ENCODE peak calls at places on chromosome X, in eight cellular contexts. T is esophagus squamous epithelium; Y is lower lobe of right lung; I is testis; H is tibial nerve; V is left ventricle myocardium inferior; B is uterus; J is CD8-positive, alpha-beta T cell. Q is an unnamed sample.

GRCh38 chrX:74505437-74505836 is 84.1 kb downstream of the SLC16A2 start:
- DNase-seq in T (no peak), J (no peak), I (no peak), H (no peak), B (no peak), V (no peak), Y (no peak), Q (no peak)

GRCh38 chrX:50613846-50614245 is 143.2 kb upstream of the DGKK start:
- DNase-seq in T (no peak), J (no peak), B (no peak), V (no peak), Y (no peak), H (no peak), I (no peak), Q (no peak)

GRCh38 chrX:111877681-111878080 is 1.7 kb downstream of the TRPC5OS start:
- DNase-seq in B (no peak), I (no peak), H (no peak), J (no peak), Y (no peak), V (no peak), T (no peak), Q (no peak)

GRCh38 chrX:148609766-148610698 is 109.6 kb downstream of the AFF2 start:
- DNase-seq in J (no peak), T (no peak), Y (no peak), I (no peak), B (no peak), H (no peak), V (no peak), Q (no peak)

GRCh38 chrX:17075004-17075403 is 128.5 kb downstream of the REPS2 start:
- DNase-seq in H (no peak), I (no peak), B (no peak), V (no peak), J (no peak), Y (no peak), T (no peak), Q (no peak)

GRCh38 chrX:130120746-130121504 is 10.6 kb upstream of the ELF4 start:
- DNase-seq in B (peak; percentile 78), T (no peak), H (peak; percentile 52), Y (peak; percentile 77), J (peak; percentile 51), I (peak; percentile 78), V (peak; percentile 69), Q (peak; percentile 77)

GRCh38 chrX:112901821-112902732 is 61.4 kb upstream of the AMOT start:
- DNase-seq in V (no peak), J (no peak), I (no peak), T (no peak), Y (no peak), H (no peak), B (no peak), Q (no peak)

GRCh38 chrX:66408507-66408906 is 230.4 kb downstream of the EDA2R start:
- DNase-seq in H (no peak), B (no peak), T (no peak), J (no peak), V (no peak), Y (no peak), I (no peak), Q (no peak)

GRCh38 chrX:45134303-45134702 is 66.4 kb downstream of the DIPK2B start:
- DNase-seq in H (no peak), Y (no peak), V (peak; percentile 43), J (no peak), I (peak; percentile 85), T (no peak), B (peak; percentile 39), Q (peak; percentile 55)

GRCh38 chrX:49155243-49155899 is 7.2 kb upstream of the MAGIX start:
- DNase-seq in V (no peak), T (no peak), B (peak; percentile 46), H (no peak), I (peak; percentile 38), Y (no peak), J (no peak), Q (no peak)

GRCh38 chrX:9528498-9528897 is 63.6 kb downstream of the TBL1X start:
- DNase-seq in J (no peak), I (no peak), B (no peak), Y (no peak), V (no peak), H (no peak), T (no peak), Q (no peak)

GRCh38 chrX:41559235-41559634 is 112.1 kb downstream of the NYX start:
- DNase-seq in B (no peak), Y (no peak), J (no peak), I (no peak), V (no peak), H (no peak), T (no peak), Q (no peak)

GRCh38 chrX:41559662-41560061 is 112.5 kb downstream of the NYX start:
- DNase-seq in T (no peak), V (no peak), Y (no peak), J (no peak), B (peak; percentile 28), H (peak; percentile 4), I (no peak), Q (peak; percentile 3)

GRCh38 chrX:41561045-41561444 is 113.9 kb downstream of the NYX start:
- DNase-seq in V (no peak), J (peak; percentile 4), H (peak; percentile 6), I (no peak), B (no peak), Y (no peak), T (no peak), Q (peak; percentile 51)

GRCh38 chrX:41556958-41557357 is 109.8 kb downstream of the NYX start:
- DNase-seq in J (no peak), H (no peak), B (no peak), I (no peak), V (no peak), T (no peak), Y (no peak), Q (no peak)

GRCh38 chrX:41558531-41558930 is 111.4 kb downstream of the NYX start:
- DNase-seq in Y (no peak), J (no peak), I (no peak), H (no peak), V (no peak), T (no peak), B (no peak), Q (no peak)
- TF ChIP-seq CTCF in Y (peak; percentile 28), J (no peak), I (no peak), H (peak; percentile 21), V (peak; percentile 48), T (peak; percentile 28), B (no peak), Q (peak; percentile 51)

GRCh38 chrX:19881559-19881958 is 5.8 kb downstream of the SH3KBP1 start:
- DNase-seq in J (no peak), Y (no peak), V (no peak), I (no peak), B (no peak), T (no peak), H (no peak), Q (no peak)

GRCh38 chrX:19877431-19877830 is 10.0 kb downstream of the SH3KBP1 start:
- DNase-seq in T (no peak), H (no peak), V (no peak), I (no peak), J (no peak), B (no peak), Y (no peak), Q (no peak)

GRCh38 chrX:19876962-19877361 is 10.4 kb downstream of the SH3KBP1 start:
- DNase-seq in I (no peak), H (no peak), J (no peak), B (no peak), T (no peak), V (no peak), Y (no peak), Q (no peak)

GRCh38 chrX:19879742-19880378 is 7.5 kb downstream of the SH3KBP1 start:
- DNase-seq in B (no peak), I (no peak), V (no peak), J (no peak), H (no peak), Y (no peak), T (no peak), Q (no peak)

GRCh38 chrX:19879181-19879580 is 8.2 kb downstream of the SH3KBP1 start:
- DNase-seq in B (no peak), H (no peak), I (no peak), Y (no peak), V (no peak), J (no peak), T (no peak), Q (no peak)
- H3K9me3 ChIP-seq in B (no peaks in the 10 kb centered on the region), H (no peaks in the 10 kb centered on the region), I (no peaks in the 10 kb centered on the region), Y (no peaks in the 10 kb centered on the region), V (no peaks in the 10 kb centered on the region), J (no peaks in the 10 kb centered on the region), T (no peaks in the 10 kb centered on the region), Q (no peaks in the 10 kb centered on the region)

GRCh38 chrX:151000901-151001301 is 17.8 kb downstream of the HMGB3 start:
- DNase-seq in B (no peak), J (no peak), Y (no peak), V (no peak), I (no peak), H (no peak), T (no peak), Q (no peak)

GRCh38 chrX:151009582-151009981 is 26.4 kb downstream of the HMGB3 start:
- DNase-seq in T (no peak), Y (no peak), V (no peak), I (no peak), H (no peak), J (no peak), B (no peak), Q (no peak)

GRCh38 chrX:151006410-151007109 is 23.4 kb downstream of the HMGB3 start:
- DNase-seq in V (no peak), B (no peak), H (no peak), T (no peak), Y (no peak), I (no peak), J (no peak), Q (no peak)

GRCh38 chrX:151004085-151004484 is 20.9 kb downstream of the HMGB3 start:
- DNase-seq in I (no peak), H (no peak), B (no peak), T (no peak), V (no peak), Y (no peak), J (no peak), Q (no peak)
- TF ChIP-seq CTCF in I (no peak), H (no peak), B (no peak), T (no peak), V (peak; percentile 21), Y (no peak), J (no peak), Q (no peak)

GRCh38 chrX:80432863-80433262 is 12.6 kb downstream of the TENT5D start:
- DNase-seq in B (no peak), I (no peak), J (no peak), Y (no peak), T (no peak), V (no peak), H (no peak), Q (no peak)

GRCh38 chrX:80432441-80432840 is 12.2 kb downstream of the TENT5D start:
- DNase-seq in T (no peak), B (no peak), V (no peak), Y (no peak), H (no peak), J (no peak), I (no peak), Q (no peak)

GRCh38 chrX:80430826-80431501 is 10.7 kb downstream of the TENT5D start:
- DNase-seq in Y (no peak), B (no peak), I (no peak), H (peak; percentile 5), V (no peak), J (no peak), T (no peak), Q (no peak)

DNA sequence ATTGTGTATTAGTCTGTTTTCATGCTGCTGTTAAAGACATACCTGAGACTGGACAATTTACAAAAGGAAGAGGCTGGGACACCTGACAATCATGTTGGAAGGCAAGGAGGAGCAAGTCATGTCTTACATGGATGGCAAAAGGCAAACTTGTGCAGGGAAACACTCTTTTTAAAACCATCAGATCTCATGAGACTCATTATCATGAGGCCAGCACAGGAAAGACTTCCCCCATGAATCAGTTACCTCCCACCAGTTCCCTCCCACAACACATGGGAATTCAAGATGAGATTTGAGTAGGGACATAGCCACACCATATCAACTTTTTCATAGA is 11.2 kb downstream of the TENT5D start:
- DNase-seq in V (no peak), Y (no peak), T (no peak), I (no peak), H (no peak), J (no peak), B (no peak), Q (no peak)
- H3K9me3 ChIP-seq in V (no peaks in the 10 kb centered on the region), Y (no peaks in the 10 kb centered on the region), T (no peaks in the 10 kb centered on the region), I (no peaks in the 10 kb centered on the region), H (no peaks in the 10 kb centered on the region), J (no peaks in the 10 kb centered on the region), B (no peaks in the 10 kb centered on the region), Q (no peaks in the 10 kb centered on the region)

Q was measured in adrenal gland.